ENCODE peak calls at places on chromosomes 4 and X, in five cellular contexts. One of them, this sample, is unnamed.

GRCh38 chr4:71827811-71828210 is 43.9 kb upstream of the GC start:
- DNase-seq in neural crest cell: no peak
- DNase-seq in AG10803: no peak
- DNase-seq in activated T-helper 1 cell treated with anti-CD3 and anti-CD28 coated beads, Interleukin-12 subunit alpha, Interleukin-12 subunit beta, Interleukin-2, Interleukin-4 antibody, amounts not matched to agents 30 ng/mL and 10 ng/mL and 1 ng/mL, durations not matched to agents 14 hours and 24 hours and 36 hours: no peak
- DNase-seq in occipital lobe: no peak
- DNase-seq in this sample: no peak

GRCh38 chrX:30312858-30313257 is 3.7 kb upstream of the NR0B1 start:
- DNase-seq in activated T-helper 1 cell treated with anti-CD3 and anti-CD28 coated beads, Interleukin-12 subunit alpha, Interleukin-12 subunit beta, Interleukin-2, Interleukin-4 antibody, amounts not matched to agents 30 ng/mL and 10 ng/mL and 1 ng/mL, durations not matched to agents 14 hours and 24 hours and 36 hours: no peak
- DNase-seq in AG10803: no peak
- DNase-seq in neural crest cell: no peak
- DNase-seq in occipital lobe: no peak
- DNase-seq in this sample: no peak

GRCh38 chrX:20224814-20225487 is 41.8 kb downstream of the RPS6KA3 start:
- DNase-seq in AG10803: peak
- DNase-seq in occipital lobe: no peak
- DNase-seq in activated T-helper 1 cell treated with anti-CD3 and anti-CD28 coated beads, Interleukin-12 subunit alpha, Interleukin-12 subunit beta, Interleukin-2, Interleukin-4 antibody, amounts not matched to agents 30 ng/mL and 10 ng/mL and 1 ng/mL, durations not matched to agents 14 hours and 24 hours and 36 hours: no peak
- DNase-seq in neural crest cell: no peak
- DNase-seq in this sample: peak

GRCh38 chr4:103443324-103443723 is 245.2 kb upstream of the CENPE start:
- DNase-seq in occipital lobe: no peak
- DNase-seq in neural crest cell: no peak
- DNase-seq in AG10803: peak
- DNase-seq in activated T-helper 1 cell treated with anti-CD3 and anti-CD28 coated beads, Interleukin-12 subunit alpha, Interleukin-12 subunit beta, Interleukin-2, Interleukin-4 antibody, amounts not matched to agents 30 ng/mL and 10 ng/mL and 1 ng/mL, durations not matched to agents 14 hours and 24 hours and 36 hours: no peak
- DNase-seq in this sample: no peak

GRCh38 chr4:165788686-165789463 is 84.2 kb upstream of the TLL1 start:
- DNase-seq in AG10803: no peak
- DNase-seq in activated T-helper 1 cell treated with anti-CD3 and anti-CD28 coated beads, Interleukin-12 subunit alpha, Interleukin-12 subunit beta, Interleukin-2, Interleukin-4 antibody, amounts not matched to agents 30 ng/mL and 10 ng/mL and 1 ng/mL, durations not matched to agents 14 hours and 24 hours and 36 hours: no peak
- DNase-seq in neural crest cell: no peak
- DNase-seq in occipital lobe: no peak
- DNase-seq in this sample: no peak

GRCh38 chrX:154097003-154097596 is 417 bp downstream of the MECP2 start:
- DNase-seq in activated T-helper 1 cell treated with anti-CD3 and anti-CD28 coated beads, Interleukin-12 subunit alpha, Interleukin-12 subunit beta, Interleukin-2, Interleukin-4 antibody, amounts not matched to agents 30 ng/mL and 10 ng/mL and 1 ng/mL, durations not matched to agents 14 hours and 24 hours and 36 hours: peak
- DNase-seq in neural crest cell: peak
- DNase-seq in occipital lobe: peak
- DNase-seq in AG10803: peak
- DNase-seq in this sample: peak

GRCh38 chr4:71863457-71863856 is 79.6 kb upstream of the GC start:
- DNase-seq in neural crest cell: no peak
- DNase-seq in AG10803: no peak
- DNase-seq in occipital lobe: no peak
- DNase-seq in activated T-helper 1 cell treated with anti-CD3 and anti-CD28 coated beads, Interleukin-12 subunit alpha, Interleukin-12 subunit beta, Interleukin-2, Interleukin-4 antibody, amounts not matched to agents 30 ng/mL and 10 ng/mL and 1 ng/mL, durations not matched to agents 14 hours and 24 hours and 36 hours: no peak
- DNase-seq in this sample: no peak

GRCh38 chr4:148214529-148215166 is 227.6 kb downstream of the NR3C2 start:
- DNase-seq in neural crest cell: no peak
- DNase-seq in activated T-helper 1 cell treated with anti-CD3 and anti-CD28 coated beads, Interleukin-12 subunit alpha, Interleukin-12 subunit beta, Interleukin-2, Interleukin-4 antibody, amounts not matched to agents 30 ng/mL and 10 ng/mL and 1 ng/mL, durations not matched to agents 14 hours and 24 hours and 36 hours: no peak
- DNase-seq in AG10803: peak
- DNase-seq in occipital lobe: no peak
- DNase-seq in this sample: no peak

GRCh38 chr4:8595237-8596087 is 2.9 kb downstream of the CPZ start:
- DNase-seq in AG10803: no peak
- DNase-seq in occipital lobe: no peak
- DNase-seq in activated T-helper 1 cell treated with anti-CD3 and anti-CD28 coated beads, Interleukin-12 subunit alpha, Interleukin-12 subunit beta, Interleukin-2, Interleukin-4 antibody, amounts not matched to agents 30 ng/mL and 10 ng/mL and 1 ng/mL, durations not matched to agents 14 hours and 24 hours and 36 hours: no peak
- DNase-seq in neural crest cell: no peak
- DNase-seq in this sample: no peak

GRCh38 chr4:34323549-34324325 is 1920.6 kb downstream of the ARAP2 start:
- DNase-seq in neural crest cell: no peak
- DNase-seq in occipital lobe: no peak
- DNase-seq in AG10803: peak
- DNase-seq in activated T-helper 1 cell treated with anti-CD3 and anti-CD28 coated beads, Interleukin-12 subunit alpha, Interleukin-12 subunit beta, Interleukin-2, Interleukin-4 antibody, amounts not matched to agents 30 ng/mL and 10 ng/mL and 1 ng/mL, durations not matched to agents 14 hours and 24 hours and 36 hours: no peak
- DNase-seq in this sample: no peak

GRCh38 chr4:162117051-162117450 is 46.7 kb downstream of the FSTL5 start:
- DNase-seq in activated T-helper 1 cell treated with anti-CD3 and anti-CD28 coated beads, Interleukin-12 subunit alpha, Interleukin-12 subunit beta, Interleukin-2, Interleukin-4 antibody, amounts not matched to agents 30 ng/mL and 10 ng/mL and 1 ng/mL, durations not matched to agents 14 hours and 24 hours and 36 hours: no peak
- DNase-seq in occipital lobe: no peak
- DNase-seq in AG10803: no peak
- DNase-seq in neural crest cell: no peak
- DNase-seq in this sample: no peak

GRCh38 chr4:158316264-158316663 is 106.0 kb downstream of the TMEM144 start:
- DNase-seq in AG10803: peak
- DNase-seq in occipital lobe: no peak
- DNase-seq in activated T-helper 1 cell treated with anti-CD3 and anti-CD28 coated beads, Interleukin-12 subunit alpha, Interleukin-12 subunit beta, Interleukin-2, Interleukin-4 antibody, amounts not matched to agents 30 ng/mL and 10 ng/mL and 1 ng/mL, durations not matched to agents 14 hours and 24 hours and 36 hours: no peak
- DNase-seq in neural crest cell: no peak
- DNase-seq in this sample: no peak

GRCh38 chr4:163380703-163381102 is 37.0 kb downstream of the NPY5R start:
- DNase-seq in activated T-helper 1 cell treated with anti-CD3 and anti-CD28 coated beads, Interleukin-12 subunit alpha, Interleukin-12 subunit beta, Interleukin-2, Interleukin-4 antibody, amounts not matched to agents 30 ng/mL and 10 ng/mL and 1 ng/mL, durations not matched to agents 14 hours and 24 hours and 36 hours: no peak
- DNase-seq in occipital lobe: no peak
- DNase-seq in AG10803: no peak
- DNase-seq in neural crest cell: no peak
- DNase-seq in this sample: no peak

GRCh38 chrX:80335062-80335830 is 85.0 kb upstream of the TENT5D start:
- DNase-seq in activated T-helper 1 cell treated with anti-CD3 and anti-CD28 coated beads, Interleukin-12 subunit alpha, Interleukin-12 subunit beta, Interleukin-2, Interleukin-4 antibody, amounts not matched to agents 30 ng/mL and 10 ng/mL and 1 ng/mL, durations not matched to agents 14 hours and 24 hours and 36 hours: peak
- DNase-seq in neural crest cell: no peak
- DNase-seq in occipital lobe: no peak
- DNase-seq in AG10803: peak
- DNase-seq in this sample: no peak

GRCh38 chrX:103343105-103343504 is 13.1 kb downstream of the TCEAL7 start:
- DNase-seq in occipital lobe: peak
- DNase-seq in AG10803: peak
- DNase-seq in activated T-helper 1 cell treated with anti-CD3 and anti-CD28 coated beads, Interleukin-12 subunit alpha, Interleukin-12 subunit beta, Interleukin-2, Interleukin-4 antibody, amounts not matched to agents 30 ng/mL and 10 ng/mL and 1 ng/mL, durations not matched to agents 14 hours and 24 hours and 36 hours: no peak
- DNase-seq in neural crest cell: no peak
- DNase-seq in this sample: peak